ENCODE peak calls at places on chromosomes 7 and 10, in four cellular contexts. L is foreskin fibroblast, F is adrenal gland, P is WERI-Rb-1. G is an unnamed sample.

GRCh38 chr10:68992721-68993440 is 4.3 kb downstream of the KIFBP start:
- DNase-seq in L (peak; percentile 96), F (peak; percentile 73), P (no peak), G (no peak)

GRCh38 chr7:145863-146262 is 46.5 kb upstream of the FAM20C start:
- DNase-seq in L (no peak), F (no peak), P (no peak), G (no peak)

GRCh38 chr10:88230251-88230650 is 352.9 kb downstream of the RNLS start:
- DNase-seq in L (no peak), P (no peak), F (no peak), G (no peak)

GRCh38 chr7:26506196-26506595 is 214.5 kb downstream of the SNX10 start:
- DNase-seq in P (no peak), L (no peak), F (no peak), G (no peak)

GRCh38 chr7:75879771-75880184 is 944 bp downstream of the RHBDD2 start:
- DNase-seq in F (peak; percentile 55), P (no peak), L (peak; percentile 54), G (no peak)

GRCh38 chr10:5776881-5777197 is 36.4 kb downstream of the GDI2 start:
- DNase-seq in P (no peak), F (peak; percentile 56), L (peak; percentile 84), G (no peak)

GRCh38 chr10:88505265-88505664 is 77.9 kb downstream of the RNLS start:
- DNase-seq in F (no peak), L (no peak), P (no peak), G (no peak)

GRCh38 chr10:9158675-9159074 is 1104.2 kb downstream of the GATA3 start:
- DNase-seq in P (no peak), L (no peak), F (no peak), G (no peak)

GRCh38 chr7:81515009-81515408 is 254.8 kb downstream of the HGF start:
- DNase-seq in L (no peak), P (no peak), F (no peak), G (no peak)

GRCh38 chr7:20441886-20442505 is 111.3 kb downstream of the ITGB8 start:
- DNase-seq in P (no peak), F (no peak), L (peak; percentile 76), G (no peak)

GRCh38 chr10:72090326-72090725 is 2.0 kb upstream of the SPOCK2 start:
- DNase-seq in L (no peak), P (no peak), F (no peak), G (no peak)

GRCh38 chr7:39016609-39017008 is 38.9 kb downstream of the POU6F2 start:
- DNase-seq in F (no peak), L (no peak), P (no peak), G (no peak)

GRCh38 chr7:37081436-37081835 is 357.1 kb upstream of the AOAH start:
- DNase-seq in L (no peak), P (no peak), F (peak; percentile 55), G (peak; percentile 32)

GRCh38 chr10:95793401-95794045 is 37.6 kb downstream of the ENTPD1 start:
- DNase-seq in L (no peak), P (no peak), F (no peak), G (no peak)

GRCh38 chr10:119379466-119380071 is 162.9 kb downstream of the RGS10 start:
- DNase-seq in L (no peak), P (no peak), F (no peak), G (no peak)

GRCh38 chr7:1708640-1709249 is 38.7 kb downstream of the ELFN1 start:
- DNase-seq in L (no peak), F (no peak), P (peak; percentile 3), G (peak; percentile 3)

DNA sequence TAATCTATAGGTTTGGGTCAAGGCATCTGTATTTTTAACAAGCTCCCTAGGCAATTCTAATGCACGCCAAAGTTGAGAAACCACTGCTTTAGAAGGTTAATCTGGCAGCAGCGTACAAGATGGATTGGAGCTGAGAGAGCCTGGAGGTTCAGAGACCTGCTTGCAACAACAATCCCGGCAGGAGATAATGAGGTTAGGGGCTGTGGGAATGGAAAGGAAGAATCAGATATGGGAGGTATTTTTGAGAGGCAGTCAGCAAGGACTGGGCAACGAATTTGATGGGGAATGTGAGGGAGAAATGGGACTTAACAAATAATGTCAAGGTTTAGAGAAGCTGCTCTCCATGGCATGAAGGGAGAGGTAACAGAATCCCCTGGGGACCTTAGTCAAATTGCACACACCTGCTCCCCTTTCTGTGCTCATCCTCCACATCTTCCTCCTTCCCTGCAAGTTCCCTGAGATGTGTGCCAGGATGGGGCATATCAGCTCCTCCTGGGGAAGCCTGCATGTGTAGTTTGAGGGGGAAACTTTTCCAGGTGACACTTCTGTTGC is 731.0 kb upstream of the GALNT17 start:
- DNase-seq in P (no peak), F (no peak), L (no peak), G (no peak)
- TF ChIP-seq CTCF in P (no peak), F (no peak), L (no peak), G (no peak)

DNA sequence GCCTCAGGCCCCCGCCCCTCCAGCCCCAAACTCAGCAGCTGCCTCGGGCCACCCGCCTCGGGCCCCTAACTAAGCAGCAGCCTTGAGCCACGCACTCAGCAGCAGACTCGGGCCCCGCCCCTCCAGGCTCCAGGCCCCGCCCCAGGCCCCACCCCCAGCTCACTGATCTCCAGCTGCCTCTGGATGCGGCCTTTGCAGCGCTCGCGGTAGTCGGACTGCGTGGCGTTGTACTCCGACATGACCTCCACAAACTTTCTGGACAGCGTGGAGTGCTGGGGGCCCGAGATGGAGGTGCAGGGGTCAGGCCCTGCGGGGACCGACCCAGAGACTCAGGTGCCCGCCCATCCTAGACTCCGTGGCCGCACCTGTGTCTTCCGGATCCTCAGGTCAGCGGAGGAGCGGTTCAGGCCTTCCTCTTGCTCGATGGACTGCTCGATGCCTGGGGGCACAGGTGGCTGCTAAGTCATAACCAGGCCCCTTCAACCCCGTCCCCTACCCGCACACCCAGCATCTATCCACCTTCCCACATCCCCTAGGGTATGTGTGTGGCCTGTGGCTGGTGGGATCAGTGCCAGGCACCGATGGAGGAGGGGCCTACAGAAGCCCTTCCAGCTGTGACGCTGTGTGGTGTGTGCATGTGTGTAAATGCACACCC is 15.4 kb downstream of the STX1A start:
- DNase-seq in L (peak; percentile 75), F (peak; percentile 67), P (peak; percentile 67), G (peak; percentile 90)
- H3K4me3 ChIP-seq in L (no peak overlapping the region), F (no peak overlapping the region), P (no peak overlapping the region), G (peak overlapping the region; percentile 36)

GRCh38 chr7:35430547-35431153 is 176.8 kb upstream of the TBX20 start:
- DNase-seq in P (peak; percentile 23), L (no peak), F (no peak), G (peak; percentile 52)
- TF ChIP-seq CTCF in P (peak; percentile 73), L (peak; percentile 21), F (no peak), G (peak; percentile 89)

DNA sequence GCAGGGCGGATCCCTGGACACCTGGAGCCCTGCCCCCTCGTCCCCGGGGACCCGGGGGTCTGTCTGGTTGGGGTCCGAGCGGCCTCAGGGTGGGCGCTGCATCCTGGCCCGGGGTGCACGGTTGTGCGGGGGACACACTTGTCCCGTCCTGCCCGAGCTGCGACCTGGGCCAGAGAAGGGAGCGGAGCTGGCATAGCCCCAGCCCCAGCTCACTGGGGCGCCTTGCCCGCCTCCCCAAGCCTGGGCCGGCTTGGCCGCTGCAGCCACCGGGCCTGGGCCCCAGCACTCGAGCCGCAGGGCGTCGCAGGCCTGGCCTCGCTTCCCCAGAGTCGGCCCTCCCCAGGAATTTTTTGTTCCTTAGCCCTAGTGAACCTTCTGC is 54.5 kb downstream of the GLRX3 start:
- DNase-seq in F (no peak), P (no peak), L (no peak), G (no peak)
- H3K4me3 ChIP-seq in F (peak overlapping the region; percentile 26), P (peak overlapping the region; percentile 51), L (peak overlapping the region; percentile 54), G (peak overlapping the region; percentile 54)

GRCh38 chr7:102288285-102288930 is 1.7 kb downstream of the SH2B2 start:
- DNase-seq in P (no peak), F (no peak), L (peak; percentile 43), G (no peak)
- TF ChIP-seq CTCF in P (no peak), F (no peak), L (peak; percentile 8), G (no peak)

GRCh38 chr10:133324857-133325260 is 11.8 kb downstream of the CALY start:
- DNase-seq in F (no peak), L (no peak), P (no peak), G (peak; percentile 40)
- H3K4me3 ChIP-seq in F (no peak overlapping the region), L (no peak overlapping the region), P (peak overlapping the region; percentile 69), G (peak overlapping the region; percentile 57)

GRCh38 chr7:107309296-107309695 is 140.5 kb downstream of the HBP1 start:
- DNase-seq in L (no peak), P (no peak), F (no peak), G (no peak)
- TF ChIP-seq CTCF in L (no peak), P (no peak), F (no peak), G (no peak)

G was measured in BE2C.